ENCODE peak calls at places on chromosomes 3 and 15, in eight cellular contexts. B is NCI-H460; K is HTR-8/SVneo; E is NCI-H2081; D is amniotic stem cell; P is neural crest cell; J is CD4-positive, alpha-beta T cell; M is activated gamma-delta T cell. X is an unnamed sample.

GRCh38 chr15:85582719-85583089 is 202.3 kb downstream of the AKAP13 start:
- DNase-seq in P (no peak), K (no peak), J (peak), M (no peak), E (no peak), D (no peak), B (no peak), X (peak)

GRCh38 chr3:126446791-126447190 is 28.9 kb downstream of the ZXDC start:
- DNase-seq in J (no peak), B (no peak), M (no peak), P (no peak), E (no peak), D (no peak), K (no peak), X (no peak)

GRCh38 chr15:74212494-74212893 is 9.9 kb upstream of the STRA6 start:
- DNase-seq in K (no peak), B (no peak), P (no peak), D (no peak), J (no peak), M (no peak), E (no peak), X (no peak)

GRCh38 chr15:52208306-52208946 is 17.2 kb upstream of the GNB5 start:
- DNase-seq in M (no peak), E (peak), J (peak), D (no peak), B (peak), K (peak), P (peak), X (peak)

GRCh38 chr3:52454938-52455282 is 494 bp upstream of the NISCH start:
- DNase-seq in P (no peak), K (no peak), D (no peak), M (no peak), J (peak), B (no peak), E (no peak), X (no peak)

GRCh38 chr3:118578559-118578958 is 456.1 kb downstream of the IGSF11 start:
- DNase-seq in M (no peak), E (no peak), K (no peak), B (no peak), P (no peak), J (no peak), D (no peak), X (no peak)

GRCh38 chr3:53921296-53921695 is 29.6 kb upstream of the SELENOK start:
- DNase-seq in J (no peak), K (no peak), D (no peak), B (peak), P (no peak), M (no peak), E (no peak), X (no peak)

GRCh38 chr3:58241321-58242044 is 3.9 kb downstream of the ABHD6 start:
- DNase-seq in E (no peak), K (no peak), D (no peak), J (no peak), M (no peak), B (no peak), P (no peak), X (no peak)

GRCh38 chr3:129429080-129429451 is 630 bp upstream of the EFCAB12 start:
- DNase-seq in D (no peak), M (no peak), P (no peak), J (no peak), K (no peak), B (no peak), E (no peak), X (no peak)

GRCh38 chr3:142808103-142808917 is 80.6 kb downstream of the PCOLCE2 start:
- DNase-seq in B (peak), P (no peak), D (peak), M (no peak), J (no peak), K (peak), E (no peak), X (peak)

GRCh38 chr15:33104276-33104675 is 90.2 kb downstream of the FMN1 start:
- DNase-seq in M (no peak), J (no peak), P (no peak), K (no peak), B (no peak), E (no peak), D (peak), X (no peak)

GRCh38 chr15:58854598-58854997 is 78.9 kb downstream of the SLTM start:
- DNase-seq in E (no peak), D (no peak), J (no peak), P (no peak), M (no peak), B (no peak), K (no peak), X (no peak)

GRCh38 chr15:38084289-38084688 is 149.8 kb downstream of the TMCO5A start:
- DNase-seq in B (no peak), J (no peak), M (no peak), P (no peak), E (no peak), D (no peak), K (no peak), X (no peak)

GRCh38 chr3:123767020-123767394 is 117.1 kb downstream of the MYLK start:
- DNase-seq in P (no peak), E (no peak), B (no peak), D (no peak), J (no peak), M (no peak), K (no peak), X (no peak)

GRCh38 chr15:80605591-80606150 is 89.4 kb upstream of the ABHD17C start:
- DNase-seq in J (no peak), M (no peak), K (no peak), B (no peak), D (no peak), E (no peak), P (no peak), X (no peak)

GRCh38 chr3:124745092-124745491 is 14.8 kb downstream of the UMPS start:
- DNase-seq in M (no peak), K (no peak), D (no peak), J (no peak), P (no peak), E (no peak), B (no peak), X (no peak)

GRCh38 chr3:11499144-11499543 is 144.6 kb downstream of the VGLL4 start:
- DNase-seq in M (no peak), K (peak), E (no peak), D (peak), P (no peak), B (peak), J (no peak), X (peak)

GRCh38 chr15:34780725-34781124 is 14.6 kb downstream of the ACTC1 start:
- DNase-seq in K (no peak), J (no peak), E (no peak), M (no peak), D (no peak), P (no peak), B (no peak), X (no peak)

GRCh38 chr3:192422321-192422997 is 304.9 kb downstream of the FGF12 start:
- DNase-seq in J (no peak), E (no peak), K (no peak), B (no peak), P (no peak), M (no peak), D (no peak), X (no peak)

GRCh38 chr15:59169337-59169736 is 37.3 kb upstream of the LDHAL6B start:
- DNase-seq in P (no peak), M (no peak), K (no peak), E (no peak), J (no peak), B (no peak), D (peak), X (peak)

GRCh38 chr3:34178415-34178814 is 380.0 kb downstream of the PDCD6IP start:
- DNase-seq in K (no peak), P (no peak), J (no peak), E (no peak), M (no peak), D (no peak), B (no peak), X (no peak)

GRCh38 chr15:73050561-73051297 is 1.5 kb upstream of the NEO1 start:
- DNase-seq in E (no peak), M (no peak), D (no peak), B (no peak), P (no peak), K (no peak), J (no peak), X (no peak)

GRCh38 chr3:55749036-55749435 is 261.9 kb upstream of the WNT5A start:
- DNase-seq in K (no peak), J (no peak), B (no peak), P (no peak), E (no peak), M (no peak), D (no peak), X (no peak)

GRCh38 chr15:83305696-83306291 is 21.3 kb upstream of the BNC1 start:
- DNase-seq in K (peak), D (no peak), E (no peak), P (no peak), M (no peak), J (no peak), B (no peak), X (no peak)

GRCh38 chr3:154458560-154458959 is 28.6 kb upstream of the GPR149 start:
- DNase-seq in B (no peak), E (no peak), J (no peak), D (no peak), P (no peak), M (no peak), K (no peak), X (no peak)

GRCh38 chr15:64619880-64620839 is 155.2 kb downstream of the RBPMS2 start:
- DNase-seq in P (no peak), M (no peak), K (no peak), D (no peak), B (no peak), E (no peak), J (no peak), X (no peak)

GRCh38 chr3:188151438-188151837 is 2.5 kb upstream of the LPP start:
- DNase-seq in P (no peak), J (no peak), B (no peak), D (no peak), M (no peak), E (no peak), K (no peak), X (no peak)

GRCh38 chr3:8110966-8111798 is 390.4 kb upstream of the LMCD1 start:
- DNase-seq in B (peak), M (no peak), K (peak), J (peak), D (peak), P (peak), E (peak), X (peak)

GRCh38 chr15:50353999-50354837 is 780 bp downstream of the GABPB1 start:
- DNase-seq in E (peak), D (peak), M (peak), J (peak), B (peak), K (peak), P (peak), X (peak)

GRCh38 chr15:61935493-61935892 is 124.8 kb downstream of the VPS13C start:
- DNase-seq in P (no peak), K (no peak), B (no peak), M (no peak), D (no peak), J (no peak), E (no peak), X (no peak)

GRCh38 chr3:185337231-185337816 is 25.6 kb upstream of the MAP3K13 start:
- DNase-seq in M (no peak), J (no peak), K (no peak), B (peak), P (no peak), D (no peak), E (no peak), X (no peak)

GRCh38 chr3:195895900-195896360 is 12.4 kb downstream of the TNK2 start:
- DNase-seq in P (peak), D (no peak), B (no peak), J (peak), E (peak), K (peak), M (peak), X (no peak)